ENCODE peak calls at places on chromosomes 13 and 19, in seven cellular contexts. Q is fibroblast of lung, B is left ventricle myocardium inferior, D is endodermal cell, W is mesendoderm, R is mammary epithelial cell, J is neural progenitor cell. V is an unnamed sample. For H3K36me3, the result is how much of the 10 kb centered on the place peaks cover.

GRCh38 chr13:33383724-33384577 is 98.4 kb upstream of the STARD13 start:
- DNase-seq in Q (peak), R (no peak), J (no peak), B (no peak), W (no peak), D (no peak), V (no peak)

GRCh38 chr19:5129691-5130090 is 160.8 kb downstream of the KDM4B start:
- DNase-seq in R (no peak), Q (no peak), W (no peak), J (no peak), D (no peak), B (no peak), V (no peak)

GRCh38 chr13:107367258-107367657 is 799.3 kb upstream of the ARGLU1 start:
- DNase-seq in Q (no peak), R (no peak), B (no peak), D (no peak), W (no peak), J (no peak), V (no peak)

GRCh38 chr13:75636339-75637095 is 387 bp downstream of the LMO7 start:
- DNase-seq in R (peak), D (peak), J (peak), Q (peak), W (peak), B (peak), V (peak)

GRCh38 chr13:100544866-100545683 is 43.5 kb downstream of the GGACT start:
- DNase-seq in W (no peak), Q (no peak), J (no peak), D (peak), B (peak), R (peak), V (peak)

GRCh38 chr13:30608364-30608763 is 9.4 kb upstream of the USPL1 start:
- DNase-seq in J (no peak), W (no peak), D (no peak), R (no peak), B (no peak), Q (peak), V (no peak)

GRCh38 chr13:35927554-35927953 is 203.6 kb downstream of the DCLK1 start:
- DNase-seq in D (no peak), Q (peak), R (peak), W (peak), J (no peak), B (no peak), V (no peak)

GRCh38 chr19:39223703-39224279 is 19.7 kb upstream of the SYCN start:
- DNase-seq in D (peak), B (no peak), J (peak), R (peak), W (peak), Q (peak), V (no peak)

GRCh38 chr19:37790244-37790925 is 11.0 kb upstream of the ZNF573 start:
- DNase-seq in W (no peak), J (no peak), R (no peak), Q (no peak), D (no peak), B (no peak), V (no peak)

GRCh38 chr19:4051175-4052101 is 15.3 kb downstream of the ZBTB7A start:
- DNase-seq in J (no peak), B (no peak), D (no peak), R (peak), Q (peak), W (no peak), V (no peak)

GRCh38 chr19:41219924-41220567 is 1.0 kb downstream of the AXL start:
- DNase-seq in J (peak), D (peak), Q (peak), R (peak), W (peak), B (peak), V (peak)

GRCh38 chr13:46010148-46010547 is 42.4 kb downstream of the ZC3H13 start:
- DNase-seq in B (no peak), J (peak), R (no peak), Q (peak), W (peak), D (peak), V (no peak)

GRCh38 chr19:29098863-29099481 is 114.0 kb downstream of the UQCRFS1 start:
- DNase-seq in B (peak), J (no peak), D (no peak), Q (peak), R (peak), W (no peak), V (peak)

GRCh38 chr13:38872693-38873092 is 117.9 kb downstream of the STOML3 start:
- DNase-seq in D (peak), R (peak), Q (peak), J (peak), B (no peak), W (peak), V (no peak)

GRCh38 chr13:34103854-34104253 is 285.9 kb downstream of the RFC3 start:
- DNase-seq in R (no peak), B (no peak), J (no peak), D (no peak), W (no peak), Q (no peak), V (no peak)

GRCh38 chr19:54517483-54517882 is 14.9 kb downstream of the LAIR2 start:
- DNase-seq in B (peak), Q (peak), J (peak), R (peak), W (peak), D (peak), V (no peak)

GRCh38 chr19:4034048-4035017 is 26.8 kb downstream of the PIAS4 start:
- DNase-seq in D (no peak), R (no peak), J (no peak), B (no peak), Q (no peak), W (no peak), V (no peak)

GRCh38 chr13:40139896-40140520 is 484.5 kb downstream of the COG6 start:
- DNase-seq in Q (peak), J (no peak), W (no peak), R (no peak), D (no peak), B (no peak), V (no peak)

GRCh38 chr13:31965361-31966066 is 66.1 kb upstream of the FRY start:
- DNase-seq in W (no peak), Q (peak), J (no peak), B (no peak), D (no peak), R (peak), V (no peak)

GRCh38 chr13:32695602-32696250 is 109.5 kb downstream of the PDS5B start:
- DNase-seq in J (no peak), R (no peak), B (no peak), D (no peak), W (no peak), Q (peak), V (no peak)

GRCh38 chr13:93603043-93603442 is 376.4 kb downstream of the GPC6 start:
- DNase-seq in D (no peak), B (no peak), Q (peak), J (no peak), R (peak), W (peak), V (no peak)

DNA sequence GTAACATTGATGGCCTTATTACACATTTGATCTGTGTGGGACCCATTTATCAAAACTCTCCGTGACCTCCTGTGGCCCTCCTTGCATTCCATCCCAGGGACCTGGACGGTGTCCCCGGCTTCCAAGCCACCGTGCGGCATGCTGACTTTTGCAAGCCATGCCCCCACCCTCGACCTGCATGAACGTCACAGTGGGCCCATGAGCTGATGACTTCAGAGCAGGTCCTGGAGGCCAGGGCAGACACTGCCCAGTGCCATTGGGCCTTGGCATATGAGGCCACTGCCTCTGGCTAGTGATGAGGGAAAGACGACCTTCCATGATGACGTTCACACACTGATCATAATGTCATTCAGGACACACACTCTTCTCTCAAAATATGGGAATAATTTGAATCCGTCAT is 62.8 kb downstream of the RAB20 start:
- DNase-seq in Q (no peak), W (no peak), B (no peak), D (no peak), R (no peak), J (no peak), V (peak)
- H3K36me3 ChIP-seq in Q (under half), W (under half), B (half or more), D (half or more), R (under half), J (under half), V (under half)

GRCh38 chr13:24083141-24083540 is 77.4 kb upstream of the SPATA13 start:
- DNase-seq in R (no peak), J (no peak), B (no peak), W (no peak), D (peak), Q (no peak), V (no peak)
- H3K27ac ChIP-seq in R (no peak), J (peak), B (no peak), W (no peak), D (peak), Q (no peak), V (peak)

GRCh38 chr19:13920940-13921744 is 15.1 kb downstream of the CC2D1A start:
- DNase-seq in Q (peak), D (peak), B (no peak), W (peak), R (peak), J (peak), V (no peak)

GRCh38 chr19:13917888-13918406 is 11.9 kb downstream of the CC2D1A start:
- DNase-seq in Q (no peak), B (peak), J (no peak), D (no peak), W (no peak), R (no peak), V (no peak)

GRCh38 chr19:13918726-13919411 is 12.9 kb downstream of the CC2D1A start:
- DNase-seq in D (no peak), R (no peak), Q (no peak), J (no peak), W (no peak), B (no peak), V (no peak)

GRCh38 chr19:13923194-13923987 is 14.8 kb downstream of the PODNL1 start:
- DNase-seq in D (no peak), R (no peak), B (no peak), Q (no peak), W (no peak), J (no peak), V (peak)

DNA sequence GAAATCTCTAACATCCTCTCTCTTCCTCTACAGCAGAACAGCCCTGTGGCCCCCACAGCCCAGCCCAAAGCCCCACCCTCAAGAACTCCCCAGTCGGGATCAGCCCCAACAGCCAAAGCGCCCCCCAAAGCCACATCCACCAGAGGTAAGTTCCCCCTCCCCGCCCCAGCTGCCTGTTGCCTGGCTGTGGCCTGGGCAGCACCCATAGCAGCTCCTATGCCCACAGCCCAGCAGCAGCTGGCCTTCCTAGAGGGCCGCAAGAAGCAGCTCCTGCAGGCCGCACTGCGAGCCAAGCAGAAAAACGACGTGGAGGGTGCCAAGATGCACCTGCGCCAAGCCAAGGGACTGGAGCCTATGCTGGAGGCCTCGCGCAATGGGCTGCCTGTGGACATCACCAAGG is 14.5 kb downstream of the CC2D1A start:
- DNase-seq in Q (no peak), D (no peak), B (no peak), R (no peak), W (no peak), J (no peak), V (no peak)
- H3K36me3 ChIP-seq in Q (under half), D (under half), B (half or more), R (under half), W (under half), J (under half), V (under half)

GRCh38 chr19:1087813-1088418 is 7.3 kb downstream of the POLR2E start:
- DNase-seq in J (no peak), B (no peak), R (no peak), W (no peak), D (no peak), Q (no peak), V (no peak)

GRCh38 chr19:1086618-1087017 is 8.6 kb downstream of the POLR2E start:
- DNase-seq in B (no peak), Q (no peak), R (no peak), W (no peak), D (no peak), J (no peak), V (no peak)

GRCh38 chr19:1089126-1089771 is 5.9 kb downstream of the POLR2E start:
- DNase-seq in J (no peak), B (no peak), R (no peak), D (no peak), W (no peak), Q (no peak), V (no peak)

GRCh38 chr19:1089891-1090290 is 5.3 kb downstream of the POLR2E start:
- DNase-seq in W (no peak), B (no peak), D (no peak), J (no peak), R (no peak), Q (no peak), V (no peak)

GRCh38 chr19:1088419-1089066 is 6.6 kb downstream of the POLR2E start:
- DNase-seq in D (no peak), B (no peak), R (no peak), W (no peak), Q (no peak), J (no peak), V (no peak)
- H3K27ac ChIP-seq in D (no peak), B (peak), R (no peak), W (no peak), Q (no peak), J (no peak), V (no peak)

GRCh38 chr19:43540381-43540780 is 7.4 kb downstream of the ZNF575 start:
- DNase-seq in D (no peak), W (no peak), J (no peak), R (no peak), Q (no peak), B (no peak), V (peak)
- H3K36me3 ChIP-seq in D (half or more), W (under half), J (under half), R (under half), Q (under half), B (half or more), V (under half)

GRCh38 chr19:658059-658839 is 4.8 kb downstream of the RNF126 start:
- DNase-seq in D (no peak), R (no peak), B (no peak), W (no peak), Q (no peak), J (no peak), V (no peak)
- H3K27ac ChIP-seq in D (no peak), R (peak), B (peak), W (no peak), Q (no peak), J (no peak), V (no peak)

GRCh38 chr19:45825263-45825605 is 10.1 kb upstream of the RSPH6A start:
- DNase-seq in R (no peak), B (no peak), D (no peak), Q (no peak), W (no peak), J (no peak), V (no peak)

GRCh38 chr19:45824531-45825262 is 9.6 kb upstream of the RSPH6A start:
- DNase-seq in J (no peak), Q (no peak), R (no peak), W (no peak), D (no peak), B (no peak), V (no peak)

GRCh38 chr19:45826934-45827333 is 11.8 kb upstream of the RSPH6A start:
- DNase-seq in J (no peak), R (no peak), Q (no peak), W (no peak), D (no peak), B (no peak), V (no peak)

GRCh38 chr19:45827459-45828093 is 12.5 kb upstream of the RSPH6A start:
- DNase-seq in Q (no peak), D (peak), J (no peak), B (no peak), R (no peak), W (no peak), V (no peak)

GRCh38 chr19:45825917-45826893 is 11.1 kb upstream of the RSPH6A start:
- DNase-seq in D (no peak), Q (no peak), R (no peak), W (no peak), J (no peak), B (no peak), V (no peak)
- H3K36me3 ChIP-seq in D (half or more), Q (under half), R (under half), W (under half), J (under half), B (half or more), V (under half)

GRCh38 chr13:25141042-25141441 is 31.0 kb downstream of the AMER2 start:
- DNase-seq in D (no peak), B (no peak), R (no peak), W (no peak), J (no peak), Q (no peak), V (no peak)
- H3K27ac ChIP-seq in D (no peak), B (no peak), R (no peak), W (no peak), J (no peak), Q (no peak), V (no peak)